ENCODE peak calls at places on chromosomes 11 and 22, in six cellular contexts. X, H, S, N, D and B are unnamed samples.

GRCh38 chr11:72079776-72080325 is 491 bp downstream of the NUMA1 start:
- DNase-seq in X (peak; percentile 46), H (no peak), S (no peak), N (no peak), D (no peak), B (no peak)

GRCh38 chr11:66557733-66558326 is 10.6 kb downstream of the CTSF start:
- DNase-seq in X (no peak), H (no peak), S (no peak), N (no peak), D (no peak), B (no peak)

GRCh38 chr11:96103102-96103501 is 179.2 kb upstream of the MTMR2 start:
- DNase-seq in X (no peak), H (no peak), S (no peak), N (no peak), D (no peak), B (peak; percentile 38)

GRCh38 chr22:49260681-49261580 is 566.7 kb downstream of the BRD1 start:
- DNase-seq in X (no peak), H (no peak), S (no peak), N (no peak), D (no peak), B (no peak)

GRCh38 chr11:69664901-69665300 is 10.3 kb downstream of the LTO1 start:
- DNase-seq in X (no peak), H (no peak), S (no peak), N (no peak), D (no peak), B (no peak)

GRCh38 chr22:32539631-32540449 is 65.2 kb downstream of the FBXO7 start:
- DNase-seq in X (no peak), H (no peak), S (no peak), N (no peak), D (peak; percentile 67), B (no peak)

GRCh38 chr22:45216133-45217003 is 24.3 kb downstream of the KIAA0930 start:
- DNase-seq in X (no peak), H (no peak), S (no peak), N (no peak), D (peak; percentile 29), B (peak; percentile 42)

GRCh38 chr22:47259990-47260389 is 497.5 kb downstream of the TBC1D22A start:
- DNase-seq in X (no peak), H (no peak), S (no peak), N (no peak), D (no peak), B (no peak)

GRCh38 chr22:46150615-46151423 is 493 bp downstream of the PPARA start:
- DNase-seq in X (no peak), H (no peak), S (no peak), N (no peak), D (no peak), B (no peak)